ENCODE peak calls at places on chromosomes 16 and 17, in four cellular contexts. One of them, this sample, is unnamed.

GRCh38 chr16:89811321-89811720 is 5.1 kb downstream of the FANCA start:
- DNase-seq in NCI-H510A: peak; percentile 35
- DNase-seq in BJ: no peak
- DNase-seq in Peyer's patch: no peak
- DNase-seq in this sample: no peak

GRCh38 chr17:78414178-78415162 is 36.0 kb downstream of the PGS1 start:
- DNase-seq in NCI-H510A: no peak
- DNase-seq in BJ: no peak
- DNase-seq in Peyer's patch: peak; percentile 48
- DNase-seq in this sample: no peak

GRCh38 chr16:17260271-17260849 is 210.4 kb downstream of the XYLT1 start:
- DNase-seq in NCI-H510A: no peak
- DNase-seq in BJ: no peak
- DNase-seq in Peyer's patch: no peak
- DNase-seq in this sample: no peak

GRCh38 chr17:39929657-39930407 is 2.3 kb downstream of the LRRC3C start:
- DNase-seq in NCI-H510A: no peak
- DNase-seq in BJ: peak; percentile 72
- DNase-seq in Peyer's patch: no peak
- DNase-seq in this sample: no peak

GRCh38 chr16:69906838-69907301 is 44.3 kb upstream of the CLEC18A start:
- DNase-seq in NCI-H510A: no peak
- DNase-seq in BJ: peak; percentile 88
- DNase-seq in Peyer's patch: no peak
- DNase-seq in this sample: no peak

GRCh38 chr17:10243905-10244844 is 45.8 kb upstream of the GAS7 start:
- DNase-seq in NCI-H510A: no peak
- DNase-seq in BJ: no peak
- DNase-seq in Peyer's patch: no peak
- DNase-seq in this sample: no peak

GRCh38 chr17:48597775-48598631 is 4.4 kb upstream of the HOXB5 start:
- DNase-seq in NCI-H510A: peak; percentile 70
- DNase-seq in BJ: no peak
- DNase-seq in Peyer's patch: peak; percentile 87
- DNase-seq in this sample: no peak

GRCh38 chr16:58196898-58197313 is 1.0 kb downstream of the CSNK2A2 start:
- DNase-seq in NCI-H510A: no peak
- DNase-seq in BJ: no peak
- DNase-seq in Peyer's patch: no peak
- DNase-seq in this sample: no peak

GRCh38 chr17:12546983-12547382 is 118.7 kb upstream of the MYOCD start:
- DNase-seq in NCI-H510A: no peak
- DNase-seq in BJ: no peak
- DNase-seq in Peyer's patch: no peak
- DNase-seq in this sample: no peak

GRCh38 chr16:19926449-19927390 is 42.1 kb upstream of the GPRC5B start:
- DNase-seq in NCI-H510A: no peak
- DNase-seq in BJ: peak; percentile 9
- DNase-seq in Peyer's patch: no peak
- DNase-seq in this sample: no peak

GRCh38 chr16:20114356-20114755 is 40.7 kb upstream of the GPR139 start:
- DNase-seq in NCI-H510A: no peak
- DNase-seq in BJ: no peak
- DNase-seq in Peyer's patch: no peak
- DNase-seq in this sample: no peak

GRCh38 chr17:63610854-63611253 is 10.2 kb downstream of the TACO1 start:
- DNase-seq in NCI-H510A: no peak
- DNase-seq in BJ: no peak
- DNase-seq in Peyer's patch: no peak
- DNase-seq in this sample: no peak

GRCh38 chr16:8892101-8892575 is 10.0 kb downstream of the LITAFD start:
- DNase-seq in NCI-H510A: no peak
- DNase-seq in BJ: no peak
- DNase-seq in Peyer's patch: peak; percentile 64
- DNase-seq in this sample: no peak